ENCODE peak calls at places on chromosome 12, in seven cellular contexts. I is cardiac fibroblast, O is ovary, M is suprapubic skin, N is cardiac muscle cell, B is HCT116, K is HFFc6. P is an unnamed sample.

GRCh38 chr12:104456950-104457745 is 400 bp downstream of the CHST11 start:
- DNase-seq in O (peak), B (no peak), N (peak), I (peak), M (peak), K (peak), P (peak)

GRCh38 chr12:57046947-57047890 is 2.7 kb downstream of the MYO1A start:
- DNase-seq in I (no peak), K (no peak), B (no peak), M (no peak), N (no peak), O (no peak), P (no peak)

GRCh38 chr12:111171832-111172231 is 197.1 kb downstream of the PHETA1 start:
- DNase-seq in B (no peak), M (no peak), K (no peak), O (no peak), N (no peak), I (no peak), P (no peak)

GRCh38 chr12:132284618-132285310 is 44.6 kb downstream of the GALNT9 start:
- DNase-seq in I (peak), O (no peak), B (no peak), M (no peak), N (no peak), K (no peak), P (no peak)

GRCh38 chr12:96456265-96456974 is 33.0 kb upstream of the CFAP54 start:
- DNase-seq in K (no peak), O (no peak), M (no peak), N (no peak), I (no peak), B (no peak), P (no peak)

GRCh38 chr12:9869307-9870161 is at the start of gene CLEC2B:
- DNase-seq in M (no peak), K (peak), O (no peak), B (no peak), N (no peak), I (peak), P (peak)

GRCh38 chr12:16266085-16266484 is 11.4 kb downstream of the SLC15A5 start:
- DNase-seq in M (no peak), O (no peak), K (no peak), I (no peak), N (no peak), B (no peak), P (no peak)

GRCh38 chr12:11773889-11774677 is 124.6 kb downstream of the ETV6 start:
- DNase-seq in M (no peak), I (no peak), K (no peak), N (no peak), O (no peak), B (no peak), P (no peak)

GRCh38 chr12:121026274-121027045 is 10.2 kb upstream of the C12orf43 start:
- DNase-seq in N (peak), I (no peak), O (no peak), M (no peak), B (no peak), K (no peak), P (no peak)

GRCh38 chr12:40010899-40011774 is 94.7 kb downstream of the SLC2A13 start:
- DNase-seq in I (peak), B (peak), N (peak), K (peak), O (no peak), M (no peak), P (peak)

GRCh38 chr12:823043-823698 is 70.8 kb downstream of the WNK1 start:
- DNase-seq in O (no peak), N (no peak), I (no peak), M (no peak), K (no peak), B (no peak), P (no peak)

GRCh38 chr12:104006929-104007328 is 41.3 kb downstream of the TDG start:
- DNase-seq in B (no peak), O (no peak), K (peak), I (peak), N (no peak), M (no peak), P (peak)

GRCh38 chr12:106223485-106224391 is 24.1 kb downstream of the CKAP4 start:
- DNase-seq in O (peak), M (no peak), I (peak), N (peak), K (peak), B (peak), P (peak)

GRCh38 chr12:102730996-102731395 is 186.0 kb downstream of the PAH start:
- DNase-seq in O (no peak), B (no peak), I (no peak), N (no peak), M (no peak), K (no peak), P (no peak)

GRCh38 chr12:52310622-52311281 is 10.4 kb downstream of the KRT83 start:
- DNase-seq in M (no peak), I (peak), B (no peak), O (no peak), N (no peak), K (peak), P (no peak)

GRCh38 chr12:19316420-19316819 is 122.9 kb upstream of the AEBP2 start:
- DNase-seq in K (no peak), B (no peak), I (peak), N (no peak), M (no peak), O (no peak), P (no peak)

GRCh38 chr12:95179011-95179410 is 38.3 kb downstream of the FGD6 start:
- DNase-seq in N (no peak), B (no peak), O (no peak), I (no peak), M (no peak), K (no peak), P (no peak)

GRCh38 chr12:89783321-89784060 is 74.9 kb upstream of the ATP2B1 start:
- DNase-seq in I (peak), K (no peak), N (peak), B (no peak), O (no peak), M (no peak), P (no peak)

GRCh38 chr12:121794532-121795028 is 1.1 kb upstream of the RHOF start:
- DNase-seq in O (peak), B (no peak), I (no peak), M (no peak), K (no peak), N (no peak), P (no peak)

GRCh38 chr12:50992814-50993213 is 33.4 kb downstream of the SLC11A2 start:
- DNase-seq in N (peak), K (no peak), M (no peak), I (no peak), B (no peak), O (no peak), P (no peak)

GRCh38 chr12:20369164-20370000 is 1.0 kb downstream of the PDE3A start:
- DNase-seq in K (no peak), N (peak), B (no peak), I (peak), M (peak), O (peak), P (no peak)

GRCh38 chr12:89453579-89453978 is 71.0 kb downstream of the GALNT4 start:
- DNase-seq in I (peak), O (no peak), M (no peak), K (peak), B (no peak), N (no peak), P (no peak)

GRCh38 chr12:123696209-123696608 is 15.9 kb upstream of the ATP6V0A2 start:
- DNase-seq in B (no peak), N (no peak), I (no peak), M (no peak), K (no peak), O (no peak), P (no peak)

GRCh38 chr12:98895086-98895651 is 250.1 kb downstream of the APAF1 start:
- DNase-seq in I (no peak), M (no peak), O (peak), B (no peak), K (no peak), N (peak), P (no peak)

GRCh38 chr12:52794479-52795331 is 1.2 kb downstream of the KRT3 start:
- DNase-seq in B (no peak), K (peak), N (no peak), M (no peak), I (no peak), O (no peak), P (no peak)

GRCh38 chr12:53959314-53959713 is 4.6 kb downstream of the HOXC12 start:
- DNase-seq in M (no peak), I (no peak), O (no peak), B (no peak), N (no peak), K (no peak), P (no peak)

GRCh38 chr12:123120452-123121166 is 30.3 kb downstream of the PITPNM2 start:
- DNase-seq in M (no peak), O (peak), I (peak), N (no peak), K (no peak), B (no peak), P (no peak)

DNA sequence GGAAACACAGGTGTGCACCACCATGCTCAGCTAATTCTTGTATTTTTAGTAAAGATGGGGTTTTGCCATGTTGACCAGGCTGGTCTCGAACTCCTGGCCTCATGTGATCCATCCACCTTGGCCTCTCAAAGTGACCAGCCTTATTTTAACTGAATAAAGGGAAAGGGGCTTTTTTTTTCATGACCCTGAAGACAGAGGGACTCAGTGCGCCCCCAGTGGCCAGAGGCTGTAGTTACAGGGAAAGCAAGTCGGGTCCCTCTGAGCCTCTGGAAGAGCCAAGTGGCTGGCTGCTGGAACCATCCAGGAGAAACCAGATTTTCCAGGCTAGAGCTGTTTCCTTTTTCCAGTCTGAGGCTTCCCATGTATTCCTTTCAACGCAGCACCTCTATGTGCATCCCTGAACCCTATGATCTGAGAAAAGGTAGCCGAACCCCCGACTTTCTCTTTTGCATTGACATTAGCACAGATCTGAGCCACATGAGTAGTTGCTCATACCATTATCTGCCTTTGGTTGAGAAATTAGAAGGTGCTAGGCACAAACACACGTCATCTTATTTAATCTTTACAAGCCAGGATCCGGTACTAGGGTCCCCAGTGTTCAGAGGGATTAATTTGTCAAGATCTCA is 342.7 kb downstream of the CACNA1C start:
- DNase-seq in O (peak), N (peak), K (no peak), M (no peak), B (peak), I (peak), P (no peak)
- TF ChIP-seq CTCF in O (no peak), N (peak), K (peak), M (peak), B (peak), I (peak), P (peak)

DNA sequence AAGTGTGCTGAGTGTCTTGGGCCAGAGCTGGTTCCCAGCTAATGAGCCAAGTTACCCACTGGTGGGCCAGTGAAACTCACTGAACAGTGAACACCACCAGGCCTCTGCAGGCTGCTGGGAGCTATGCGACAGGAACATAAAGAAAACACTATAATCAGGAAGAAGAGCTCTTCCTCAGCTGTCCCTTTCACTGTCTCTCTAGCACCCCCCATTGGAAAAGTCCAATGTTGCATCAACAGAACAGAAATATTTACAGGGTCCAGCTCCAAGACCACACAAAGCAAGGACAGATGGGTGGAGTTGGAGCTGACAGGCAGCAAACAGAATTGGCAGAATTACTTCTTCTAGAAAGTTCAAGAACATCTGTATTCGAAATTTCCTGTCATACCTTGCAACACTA is 903.6 kb upstream of the TMEM132C start:
- DNase-seq in N (peak), K (peak), B (peak), M (no peak), I (peak), O (no peak), P (no peak)
- TF ChIP-seq CTCF in N (no peak), K (peak), B (peak), M (no peak), I (peak), O (no peak), P (peak)

GRCh38 chr12:128702344-128702743 is 121.4 kb downstream of the SLC15A4 start:
- DNase-seq in B (no peak), K (no peak), I (no peak), N (no peak), O (no peak), M (no peak), P (no peak)
- TF ChIP-seq CTCF in B (no peak), K (no peak), I (no peak), N (no peak), O (no peak), M (no peak), P (no peak)

GRCh38 chr12:91622981-91623380 is 440.4 kb upstream of the DCN start:
- DNase-seq in K (no peak), B (no peak), O (no peak), I (no peak), M (no peak), N (no peak), P (no peak)
- TF ChIP-seq CTCF in K (no peak), B (no peak), O (no peak), I (no peak), M (no peak), N (no peak), P (no peak)

GRCh38 chr12:117045998-117046374 is 53.2 kb downstream of the TESC start:
- DNase-seq in N (no peak), K (no peak), B (no peak), I (no peak), O (no peak), M (no peak), P (no peak)
- TF ChIP-seq CTCF in N (no peak), K (peak), B (no peak), I (peak), O (no peak), M (no peak), P (no peak)